ENCODE peak calls at places on chromosomes 1 and 21, in four cellular contexts. One of them, this sample, is unnamed.

GRCh38 chr1:226373376-226373775 is 34.5 kb downstream of the PARP1 start:
- DNase-seq in neural progenitor cell: no peak
- DNase-seq in upper lobe of right lung: no peak
- DNase-seq in transverse colon: no peak
- DNase-seq in this sample: no peak

GRCh38 chr1:147878022-147878421 is 24.6 kb upstream of the GJA8 start:
- DNase-seq in neural progenitor cell: no peak
- DNase-seq in upper lobe of right lung: no peak
- DNase-seq in transverse colon: no peak
- DNase-seq in this sample: no peak

GRCh38 chr1:58062635-58063034 is 483.9 kb downstream of the OMA1 start:
- DNase-seq in neural progenitor cell: no peak
- DNase-seq in upper lobe of right lung: no peak
- DNase-seq in transverse colon: no peak
- DNase-seq in this sample: no peak

GRCh38 chr1:15948600-15949452 is 27.1 kb downstream of the ZBTB17 start:
- DNase-seq in neural progenitor cell: no peak
- DNase-seq in upper lobe of right lung: peak; percentile 80
- DNase-seq in transverse colon: peak; percentile 60
- DNase-seq in this sample: peak; percentile 35

GRCh38 chr1:28801461-28801860 is 10.5 kb upstream of the OPRD1 start:
- DNase-seq in neural progenitor cell: no peak
- DNase-seq in upper lobe of right lung: no peak
- DNase-seq in transverse colon: no peak
- DNase-seq in this sample: no peak

GRCh38 chr1:103069201-103069600 is 39.1 kb downstream of the COL11A1 start:
- DNase-seq in neural progenitor cell: no peak
- DNase-seq in upper lobe of right lung: no peak
- DNase-seq in transverse colon: no peak
- DNase-seq in this sample: no peak

GRCh38 chr1:87683557-87683956 is 354.9 kb downstream of the LMO4 start:
- DNase-seq in neural progenitor cell: no peak
- DNase-seq in upper lobe of right lung: no peak
- DNase-seq in transverse colon: no peak
- DNase-seq in this sample: no peak

GRCh38 chr1:155527672-155528071 is 34.9 kb downstream of the ASH1L start:
- DNase-seq in neural progenitor cell: no peak
- DNase-seq in upper lobe of right lung: no peak
- DNase-seq in transverse colon: no peak
- DNase-seq in this sample: no peak

GRCh38 chr1:18637553-18637960 is 6.9 kb downstream of the PAX7 start:
- DNase-seq in neural progenitor cell: peak; percentile 84
- DNase-seq in upper lobe of right lung: no peak
- DNase-seq in transverse colon: no peak
- DNase-seq in this sample: no peak

GRCh38 chr1:93963585-93963984 is 54.4 kb upstream of the GCLM start:
- DNase-seq in neural progenitor cell: no peak
- DNase-seq in upper lobe of right lung: no peak
- DNase-seq in transverse colon: peak; percentile 41
- DNase-seq in this sample: peak; percentile 64

GRCh38 chr1:244304156-244304555 is 147.6 kb downstream of the ADSS2 start:
- DNase-seq in neural progenitor cell: no peak
- DNase-seq in upper lobe of right lung: no peak
- DNase-seq in transverse colon: no peak
- DNase-seq in this sample: no peak

GRCh38 chr1:12634156-12634555 is 9.7 kb upstream of the AADACL4 start:
- DNase-seq in neural progenitor cell: no peak
- DNase-seq in upper lobe of right lung: no peak
- DNase-seq in transverse colon: no peak
- DNase-seq in this sample: no peak

GRCh38 chr1:199684686-199685273 is 342.7 kb upstream of the NR5A2 start:
- DNase-seq in neural progenitor cell: peak; percentile 54
- DNase-seq in upper lobe of right lung: no peak
- DNase-seq in transverse colon: peak; percentile 16
- DNase-seq in this sample: peak; percentile 70

GRCh38 chr1:63829349-63830327 is 55.8 kb downstream of the ROR1 start:
- DNase-seq in neural progenitor cell: no peak
- DNase-seq in upper lobe of right lung: no peak
- DNase-seq in transverse colon: no peak
- DNase-seq in this sample: no peak

GRCh38 chr1:51328279-51328678 is 2.1 kb downstream of the TTC39A start:
- DNase-seq in neural progenitor cell: no peak
- DNase-seq in upper lobe of right lung: no peak
- DNase-seq in transverse colon: no peak
- DNase-seq in this sample: no peak

GRCh38 chr21:34133802-34134201 is 60.4 kb downstream of the MRPS6 start:
- DNase-seq in neural progenitor cell: peak; percentile 12
- DNase-seq in upper lobe of right lung: no peak
- DNase-seq in transverse colon: no peak
- DNase-seq in this sample: no peak
- H3K9me3 ChIP-seq in neural progenitor cell: peaks cover 16% of the 10 kb centered on the region
- H3K9me3 ChIP-seq in upper lobe of right lung: no peaks in the 10 kb centered on the region
- H3K9me3 ChIP-seq in transverse colon: no peaks in the 10 kb centered on the region
- H3K9me3 ChIP-seq in this sample: no peaks in the 10 kb centered on the region

GRCh38 chr1:106120789-106121188 is 935.7 kb upstream of the PRMT6 start:
- DNase-seq in neural progenitor cell: no peak
- DNase-seq in upper lobe of right lung: no peak
- DNase-seq in transverse colon: no peak
- DNase-seq in this sample: no peak
- H3K9me3 ChIP-seq in neural progenitor cell: peaks cover 10% of the 10 kb centered on the region
- H3K9me3 ChIP-seq in upper lobe of right lung: no peaks in the 10 kb centered on the region
- H3K9me3 ChIP-seq in transverse colon: no peaks in the 10 kb centered on the region
- H3K9me3 ChIP-seq in this sample: no peaks in the 10 kb centered on the region

DNA sequence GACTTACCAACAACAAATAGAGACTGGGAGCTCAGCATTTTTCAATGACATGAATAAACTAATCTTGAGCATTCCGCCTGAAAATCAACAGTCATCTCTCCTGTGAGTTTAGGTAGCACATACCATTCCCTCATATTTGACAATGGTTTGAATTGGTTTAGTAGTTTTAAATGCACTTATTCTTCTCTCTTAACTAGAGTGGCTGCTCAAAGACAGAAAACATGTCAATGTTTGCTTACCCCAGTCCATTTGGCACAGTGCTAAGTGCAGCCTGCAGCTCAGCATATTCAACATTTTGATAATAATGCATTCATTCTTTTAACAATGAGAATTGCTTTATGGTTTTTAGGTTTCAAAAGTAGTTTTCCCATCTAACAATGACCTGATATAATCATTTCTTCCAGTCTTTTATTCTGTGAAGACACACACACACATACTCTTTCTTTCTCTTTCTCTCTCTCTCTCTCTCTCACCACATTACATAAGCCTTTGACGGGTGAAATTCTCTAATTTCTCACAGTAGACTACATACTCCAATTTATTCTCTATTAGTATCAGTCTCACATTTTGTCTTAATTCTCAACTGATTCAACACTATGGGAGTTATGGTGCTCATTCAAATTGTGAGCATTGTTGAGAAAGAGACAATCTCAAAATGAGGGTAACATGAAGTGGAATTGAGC is 432.3 kb downstream of the LRRIQ3 start:
- DNase-seq in neural progenitor cell: no peak
- DNase-seq in upper lobe of right lung: no peak
- DNase-seq in transverse colon: no peak
- DNase-seq in this sample: no peak
- H3K9me3 ChIP-seq in neural progenitor cell: no peaks in the 10 kb centered on the region
- H3K9me3 ChIP-seq in upper lobe of right lung: no peaks in the 10 kb centered on the region
- H3K9me3 ChIP-seq in transverse colon: no peaks in the 10 kb centered on the region
- H3K9me3 ChIP-seq in this sample: no peaks in the 10 kb centered on the region

DNA sequence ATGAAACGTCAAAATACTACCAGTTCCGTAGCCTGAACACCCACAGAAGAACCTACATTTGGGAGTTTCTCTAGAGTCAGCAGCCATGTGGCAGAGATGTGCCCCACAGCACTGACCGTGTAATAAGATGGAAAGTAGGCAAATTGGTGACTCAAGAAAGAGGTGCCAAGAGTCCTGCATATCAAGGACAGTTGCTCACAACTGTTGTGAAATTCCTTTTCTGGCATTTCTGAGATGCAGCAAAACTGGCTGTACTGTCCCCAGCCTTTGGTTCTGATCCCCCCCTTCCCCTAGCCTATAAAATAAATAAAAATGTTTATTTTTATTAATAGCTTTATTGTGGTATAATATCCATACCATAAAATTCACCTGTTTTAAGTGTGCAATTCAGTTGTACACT is 324.0 kb downstream of the PCP4 start:
- DNase-seq in neural progenitor cell: no peak
- DNase-seq in upper lobe of right lung: no peak
- DNase-seq in transverse colon: no peak
- DNase-seq in this sample: no peak
- H3K9me3 ChIP-seq in neural progenitor cell: no peaks in the 10 kb centered on the region
- H3K9me3 ChIP-seq in upper lobe of right lung: no peaks in the 10 kb centered on the region
- H3K9me3 ChIP-seq in transverse colon: no peaks in the 10 kb centered on the region
- H3K9me3 ChIP-seq in this sample: no peaks in the 10 kb centered on the region

GRCh38 chr1:152110860-152111514 is 4.3 kb downstream of the TCHH start:
- DNase-seq in neural progenitor cell: peak; percentile 34
- DNase-seq in upper lobe of right lung: peak; percentile 67
- DNase-seq in transverse colon: no peak
- DNase-seq in this sample: peak; percentile 45
- H3K9me3 ChIP-seq in neural progenitor cell: no peaks in the 10 kb centered on the region
- H3K9me3 ChIP-seq in upper lobe of right lung: peaks cover 6% of the 10 kb centered on the region
- H3K9me3 ChIP-seq in transverse colon: no peaks in the 10 kb centered on the region
- H3K9me3 ChIP-seq in this sample: peaks cover 9% of the 10 kb centered on the region

GRCh38 chr1:228245111-228245510 is 37.3 kb downstream of the OBSCN start:
- DNase-seq in neural progenitor cell: no peak
- DNase-seq in upper lobe of right lung: no peak
- DNase-seq in transverse colon: no peak
- DNase-seq in this sample: no peak
- H3K9me3 ChIP-seq in neural progenitor cell: peaks cover 15% of the 10 kb centered on the region
- H3K9me3 ChIP-seq in upper lobe of right lung: peaks cover 23% of the 10 kb centered on the region
- H3K9me3 ChIP-seq in transverse colon: peaks cover 15% of the 10 kb centered on the region
- H3K9me3 ChIP-seq in this sample: peaks cover 26% of the 10 kb centered on the region

DNA sequence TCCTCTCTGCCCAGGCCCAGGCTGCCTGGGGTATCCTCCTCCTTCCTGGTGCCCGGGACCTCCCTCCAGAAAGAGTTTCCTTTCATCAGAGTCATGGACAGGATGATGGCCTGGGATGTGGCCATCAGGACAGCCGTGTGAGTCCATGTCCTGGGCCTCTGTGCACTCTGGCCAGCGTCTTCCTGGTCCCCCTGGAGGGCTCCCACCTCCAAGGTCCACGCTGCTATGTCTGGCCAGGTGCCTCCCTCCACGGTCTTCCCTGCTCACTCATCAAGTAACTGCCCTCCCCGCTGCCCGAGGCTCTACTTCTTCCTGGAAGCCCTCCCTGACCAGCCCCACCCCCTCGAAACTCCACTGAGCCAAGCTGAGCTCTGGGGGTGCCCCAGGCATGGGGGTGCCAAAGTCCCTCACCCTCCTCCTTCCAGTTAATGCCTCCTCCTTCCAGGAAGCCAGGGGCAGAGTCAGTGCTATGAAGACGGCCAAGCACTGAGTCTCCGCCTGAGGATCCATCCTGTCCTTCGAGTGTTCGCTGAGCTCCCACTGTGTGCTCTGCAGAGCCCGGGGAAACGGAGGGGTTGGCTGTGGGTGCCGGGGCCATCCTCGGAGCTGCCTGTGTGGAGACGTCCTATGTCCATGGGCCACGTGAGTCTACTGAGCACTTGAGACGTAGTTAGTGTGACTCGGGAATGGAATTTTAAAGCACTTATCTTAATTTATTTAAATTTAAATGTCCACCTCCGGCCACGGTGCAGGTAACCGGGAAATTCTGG is 28.5 kb upstream of the TTC34 start:
- DNase-seq in neural progenitor cell: no peak
- DNase-seq in upper lobe of right lung: no peak
- DNase-seq in transverse colon: no peak
- DNase-seq in this sample: no peak
- H3K9me3 ChIP-seq in neural progenitor cell: no peaks in the 10 kb centered on the region
- H3K9me3 ChIP-seq in upper lobe of right lung: no peaks in the 10 kb centered on the region
- H3K9me3 ChIP-seq in transverse colon: no peaks in the 10 kb centered on the region
- H3K9me3 ChIP-seq in this sample: no peaks in the 10 kb centered on the region

This sample was measured in PC-9.